ENCODE peak calls at places on chromosomes 2 and 18, in eight cellular contexts. R is SJSA1; U is right cardiac atrium; W is adrenal gland; X is CD8-positive, alpha-beta memory T cell; H is brain microvascular endothelial cell; L is tibial nerve; A is MM.1S. I is an unnamed sample. For H3K27me3, the result is how much of the 10 kb centered on the place peaks cover.

GRCh38 chr18:79139206-79139605 is 70.0 kb downstream of the ATP9B start:
- DNase-seq in R (no peak), U (no peak), W (no peak), X (peak), H (no peak), L (no peak), A (no peak), I (no peak)

GRCh38 chr18:2932247-2933181 is 80.4 kb downstream of the LPIN2 start:
- DNase-seq in R (no peak), U (no peak), W (peak), X (peak), H (peak), L (peak), A (peak), I (no peak)

GRCh38 chr2:218290316-218291261 is 1.7 kb downstream of the TMBIM1 start:
- DNase-seq in R (no peak), U (peak), W (peak), X (peak), H (no peak), L (no peak), A (peak), I (no peak)

GRCh38 chr2:104733544-104733943 is 120.4 kb upstream of the POU3F3 start:
- DNase-seq in R (no peak), U (peak), W (no peak), X (no peak), H (no peak), L (no peak), A (no peak), I (no peak)

GRCh38 chr2:86631846-86632485 is 8.3 kb upstream of the RNF103 start:
- DNase-seq in R (no peak), U (no peak), W (no peak), X (no peak), H (no peak), L (no peak), A (no peak), I (no peak)

GRCh38 chr2:226447338-226447885 is 352.2 kb downstream of the IRS1 start:
- DNase-seq in R (no peak), U (no peak), W (no peak), X (no peak), H (no peak), L (no peak), A (no peak), I (no peak)

GRCh38 chr18:35159782-35160181 is 81.1 kb upstream of the ZNF397 start:
- DNase-seq in R (no peak), U (no peak), W (no peak), X (no peak), H (peak), L (no peak), A (no peak), I (no peak)

GRCh38 chr2:223414646-223415045 is 187.5 kb downstream of the SCG2 start:
- DNase-seq in R (no peak), U (peak), W (peak), X (no peak), H (no peak), L (peak), A (no peak), I (peak)

GRCh38 chr2:188399159-188399558 is 107.5 kb downstream of the GULP1 start:
- DNase-seq in R (no peak), U (no peak), W (no peak), X (no peak), H (peak), L (no peak), A (no peak), I (no peak)

GRCh38 chr2:129661942-129662341 is 317.5 kb upstream of the RAB6C start:
- DNase-seq in R (no peak), U (no peak), W (no peak), X (no peak), H (no peak), L (no peak), A (no peak), I (no peak)

GRCh38 chr2:220590476-220590875 is 963.0 kb downstream of the SLC4A3 start:
- DNase-seq in R (no peak), U (no peak), W (no peak), X (no peak), H (no peak), L (no peak), A (no peak), I (no peak)

GRCh38 chr18:23994361-23994902 is 20.1 kb upstream of the TTC39C start:
- DNase-seq in R (peak), U (peak), W (peak), X (no peak), H (peak), L (peak), A (no peak), I (peak)

GRCh38 chr2:150267651-150268415 is 219.6 kb downstream of the RND3 start:
- DNase-seq in R (no peak), U (no peak), W (no peak), X (no peak), H (no peak), L (no peak), A (no peak), I (no peak)

GRCh38 chr18:35464731-35465728 is 32.7 kb downstream of the INO80C start:
- DNase-seq in R (no peak), U (no peak), W (no peak), X (no peak), H (no peak), L (no peak), A (no peak), I (no peak)

GRCh38 chr2:21372654-21373053 is 248.9 kb downstream of the TDRD15 start:
- DNase-seq in R (no peak), U (no peak), W (no peak), X (no peak), H (no peak), L (no peak), A (no peak), I (no peak)

GRCh38 chr2:120502761-120503160 is 156.8 kb downstream of the INHBB start:
- DNase-seq in R (no peak), U (no peak), W (no peak), X (no peak), H (no peak), L (no peak), A (no peak), I (no peak)

GRCh38 chr2:239720411-239721365 is 304.5 kb downstream of the NDUFA10 start:
- DNase-seq in R (peak), U (no peak), W (peak), X (no peak), H (no peak), L (no peak), A (no peak), I (no peak)

GRCh38 chr18:12278765-12279682 is 24.9 kb downstream of the CIDEA start:
- DNase-seq in R (peak), U (peak), W (peak), X (no peak), H (peak), L (peak), A (no peak), I (peak)

GRCh38 chr18:33755918-33756590 is 178.0 kb downstream of the ASXL3 start:
- DNase-seq in R (peak), U (no peak), W (peak), X (no peak), H (peak), L (no peak), A (no peak), I (peak)

GRCh38 chr2:168592181-168592831 is 136.2 kb downstream of the CERS6 start:
- DNase-seq in R (no peak), U (no peak), W (no peak), X (no peak), H (no peak), L (no peak), A (no peak), I (no peak)

GRCh38 chr2:105468655-105469042 is 69.8 kb upstream of the FHL2 start:
- DNase-seq in R (no peak), U (no peak), W (no peak), X (no peak), H (no peak), L (no peak), A (no peak), I (peak)

GRCh38 chr2:182503886-182504285 is 77.0 kb upstream of the PDE1A start:
- DNase-seq in R (no peak), U (no peak), W (no peak), X (no peak), H (no peak), L (no peak), A (no peak), I (no peak)

GRCh38 chr2:42101641-42102605 is 54.1 kb downstream of the PKDCC start:
- DNase-seq in R (peak), U (peak), W (peak), X (peak), H (peak), L (peak), A (peak), I (no peak)

GRCh38 chr18:11752116-11752911 is 63.2 kb downstream of the GNAL start:
- DNase-seq in R (peak), U (no peak), W (no peak), X (no peak), H (peak), L (no peak), A (no peak), I (no peak)

GRCh38 chr2:216503697-216504375 is 5.2 kb downstream of the RPL37A start:
- DNase-seq in R (no peak), U (no peak), W (no peak), X (no peak), H (no peak), L (no peak), A (no peak), I (no peak)

GRCh38 chr2:112133344-112133743 is 4.8 kb upstream of the FBLN7 start:
- DNase-seq in R (no peak), U (no peak), W (no peak), X (no peak), H (no peak), L (no peak), A (no peak), I (no peak)

GRCh38 chr2:144430722-144431163 is 89.2 kb downstream of the ZEB2 start:
- DNase-seq in R (peak), U (peak), W (no peak), X (no peak), H (peak), L (no peak), A (no peak), I (no peak)

GRCh38 chr2:141015339-141016047 is 1115.3 kb downstream of the LRP1B start:
- DNase-seq in R (no peak), U (peak), W (no peak), X (no peak), H (no peak), L (no peak), A (no peak), I (no peak)

GRCh38 chr2:234304945-234305344 is 191.9 kb downstream of the ARL4C start:
- DNase-seq in R (peak), U (no peak), W (no peak), X (no peak), H (peak), L (no peak), A (no peak), I (no peak)

GRCh38 chr2:175605599-175605988 is 396.5 kb downstream of the LNPK start:
- DNase-seq in R (no peak), U (no peak), W (no peak), X (no peak), H (no peak), L (no peak), A (no peak), I (no peak)

GRCh38 chr2:188439986-188440385 is 148.3 kb downstream of the GULP1 start:
- DNase-seq in R (no peak), U (no peak), W (no peak), X (no peak), H (no peak), L (no peak), A (no peak), I (no peak)

GRCh38 chr18:63505566-63506335 is 29.0 kb downstream of the SERPINB5 start:
- DNase-seq in R (no peak), U (no peak), W (no peak), X (no peak), H (peak), L (peak), A (peak), I (no peak)

GRCh38 chr2:175929850-175930249 is 72.2 kb downstream of the LNPK start:
- DNase-seq in R (no peak), U (no peak), W (no peak), X (no peak), H (peak), L (no peak), A (no peak), I (no peak)

GRCh38 chr18:864872-865273 is 39.8 kb upstream of the ADCYAP1 start:
- DNase-seq in R (peak), U (peak), W (peak), X (peak), H (peak), L (peak), A (peak), I (peak)

GRCh38 chr2:25808006-25808383 is 70.3 kb downstream of the ASXL2 start:
- DNase-seq in R (no peak), U (no peak), W (no peak), X (no peak), H (no peak), L (no peak), A (no peak), I (no peak)

GRCh38 chr2:191051825-191052778 is 38.1 kb upstream of the STAT1 start:
- DNase-seq in R (no peak), U (no peak), W (no peak), X (peak), H (peak), L (peak), A (peak), I (no peak)

DNA sequence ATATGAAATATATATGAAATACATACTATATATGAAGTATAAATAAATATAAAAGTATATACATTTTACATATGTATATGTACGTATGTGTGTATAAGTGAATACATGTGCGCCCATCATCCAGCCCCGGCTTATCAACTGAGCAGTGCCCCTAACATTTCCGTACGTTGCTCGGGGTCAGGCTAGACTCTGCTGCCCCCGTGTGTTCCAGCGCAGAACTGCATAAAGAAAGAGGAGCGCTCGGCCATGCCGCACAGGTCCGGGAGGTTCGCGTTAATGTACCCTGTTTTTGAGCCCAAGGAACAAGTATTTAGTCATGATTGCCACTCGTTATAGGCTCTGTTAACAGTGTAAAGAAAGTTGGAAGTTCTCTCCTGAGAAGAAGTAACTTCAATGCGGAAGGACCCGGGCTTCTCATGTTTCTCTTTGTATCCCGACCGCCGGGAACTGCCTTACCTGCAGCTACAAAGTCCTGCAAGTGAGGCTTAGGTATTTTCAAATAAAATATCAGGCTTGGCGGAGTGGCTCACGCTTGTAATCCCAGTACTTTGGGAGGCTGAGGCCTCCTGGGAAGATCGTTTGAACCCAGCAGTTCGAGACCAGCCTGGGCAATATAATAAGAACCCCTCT is 55.7 kb downstream of the CD8B2 start:
- DNase-seq in R (peak), U (peak), W (peak), X (peak), H (peak), L (peak), A (peak), I (peak)
- H3K4me3 ChIP-seq in R (no peak), U (peak), W (no peak), X (peak), H (no peak), L (no peak), A (peak), I (no peak)

GRCh38 chr2:113278073-113278811 is 479 bp downstream of the PAX8 start:
- DNase-seq in R (no peak), U (no peak), W (no peak), X (no peak), H (no peak), L (no peak), A (no peak), I (no peak)
- H3K27me3 ChIP-seq in R (under half), U (under half), W (half or more), X (under half), H (half or more), L (under half), A (under half), I (under half)

GRCh38 chr2:109176489-109176888 is 47.5 kb downstream of the SH3RF3 start:
- DNase-seq in R (no peak), U (no peak), W (no peak), X (no peak), H (no peak), L (no peak), A (no peak), I (no peak)

GRCh38 chr2:109176928-109177327 is 47.9 kb downstream of the SH3RF3 start:
- DNase-seq in R (no peak), U (no peak), W (no peak), X (no peak), H (no peak), L (no peak), A (no peak), I (no peak)

GRCh38 chr2:109174214-109174613 is 45.2 kb downstream of the SH3RF3 start:
- DNase-seq in R (no peak), U (no peak), W (no peak), X (peak), H (no peak), L (no peak), A (no peak), I (no peak)

GRCh38 chr2:109174626-109175349 is 45.8 kb downstream of the SH3RF3 start:
- DNase-seq in R (no peak), U (no peak), W (no peak), X (no peak), H (no peak), L (no peak), A (no peak), I (no peak)

GRCh38 chr2:109175350-109175678 is 46.3 kb downstream of the SH3RF3 start:
- DNase-seq in R (no peak), U (no peak), W (no peak), X (no peak), H (no peak), L (no peak), A (peak), I (no peak)
- H3K4me3 ChIP-seq in R (no peak), U (no peak), W (no peak), X (no peak), H (no peak), L (no peak), A (no peak), I (no peak)

GRCh38 chr2:70766357-70767093 is 1.5 kb downstream of the ADD2 start:
- DNase-seq in R (no peak), U (no peak), W (no peak), X (no peak), H (no peak), L (no peak), A (no peak), I (no peak)
- H3K27me3 ChIP-seq in R (half or more), U (under half), W (under half), X (under half), H (under half), L (under half), A (under half), I (under half)

GRCh38 chr2:68765739-68766377 is 31.2 kb downstream of the ARHGAP25 start:
- DNase-seq in R (no peak), U (no peak), W (no peak), X (no peak), H (peak), L (no peak), A (peak), I (no peak)
- H3K4me3 ChIP-seq in R (no peak), U (no peak), W (no peak), X (peak), H (no peak), L (no peak), A (peak), I (no peak)

GRCh38 chr2:199467462-199467822 is 9.7 kb upstream of the SATB2 start:
- DNase-seq in R (no peak), U (no peak), W (no peak), X (no peak), H (no peak), L (no peak), A (no peak), I (no peak)

GRCh38 chr2:199466704-199467461 is 9.1 kb upstream of the SATB2 start:
- DNase-seq in R (no peak), U (no peak), W (no peak), X (no peak), H (no peak), L (no peak), A (no peak), I (no peak)

GRCh38 chr2:199470361-199470671 is 12.6 kb upstream of the SATB2 start:
- DNase-seq in R (no peak), U (no peak), W (no peak), X (no peak), H (no peak), L (no peak), A (no peak), I (no peak)

GRCh38 chr2:199469514-199470360 is 12.0 kb upstream of the SATB2 start:
- DNase-seq in R (no peak), U (no peak), W (no peak), X (no peak), H (no peak), L (no peak), A (no peak), I (no peak)

GRCh38 chr2:199468561-199469513 is 11.1 kb upstream of the SATB2 start:
- DNase-seq in R (no peak), U (no peak), W (no peak), X (no peak), H (no peak), L (no peak), A (no peak), I (no peak)
- H3K27me3 ChIP-seq in R (under half), U (under half), W (half or more), X (half or more), H (half or more), L (under half), A (half or more), I (half or more)

GRCh38 chr2:132669854-132670103 is 226 bp downstream of the LYPD1 start:
- DNase-seq in R (no peak), U (peak), W (no peak), X (no peak), H (no peak), L (no peak), A (no peak), I (no peak)
- H3K4me3 ChIP-seq in R (peak), U (peak), W (no peak), X (no peak), H (peak), L (peak), A (no peak), I (peak)

GRCh38 chr2:134783912-134784311 is 54.5 kb upstream of the ACMSD start:
- DNase-seq in R (no peak), U (no peak), W (no peak), X (no peak), H (no peak), L (no peak), A (no peak), I (no peak)
- H3K27me3 ChIP-seq in R (under half), U (under half), W (under half), X (under half), H (under half), L (under half), A (under half), I (under half)

GRCh38 chr18:44708451-44709083 is 27.9 kb downstream of the SETBP1 start:
- DNase-seq in R (no peak), U (peak), W (no peak), X (no peak), H (peak), L (no peak), A (no peak), I (no peak)
- H3K4me3 ChIP-seq in R (no peak), U (no peak), W (no peak), X (no peak), H (no peak), L (no peak), A (no peak), I (no peak)

GRCh38 chr2:73370348-73370747 is 15.3 kb upstream of the ALMS1 start:
- DNase-seq in R (no peak), U (no peak), W (no peak), X (no peak), H (no peak), L (no peak), A (no peak), I (no peak)

GRCh38 chr2:73373335-73373734 is 12.3 kb upstream of the ALMS1 start:
- DNase-seq in R (no peak), U (no peak), W (no peak), X (no peak), H (no peak), L (no peak), A (no peak), I (no peak)

GRCh38 chr2:73376681-73377080 is 9.0 kb upstream of the ALMS1 start:
- DNase-seq in R (no peak), U (no peak), W (no peak), X (no peak), H (no peak), L (no peak), A (no peak), I (no peak)

GRCh38 chr2:73368781-73369180 is 16.9 kb upstream of the ALMS1 start:
- DNase-seq in R (no peak), U (no peak), W (no peak), X (no peak), H (no peak), L (no peak), A (no peak), I (no peak)

GRCh38 chr2:73374243-73374642 is 11.4 kb upstream of the ALMS1 start:
- DNase-seq in R (no peak), U (no peak), W (no peak), X (no peak), H (no peak), L (no peak), A (no peak), I (no peak)
- H3K27me3 ChIP-seq in R (under half), U (under half), W (under half), X (under half), H (under half), L (under half), A (under half), I (under half)

I was measured in right atrium auricular region.